ENCODE peak calls at places on chromosome X, in six cellular contexts. W is lung; A is hippocampal formation; K is stimulated activated CD4-positive, alpha-beta T cell treated with anti-CD3 and anti-CD28 coated beads, Interleukin-4, amount 100 ng/mL, for 48 hours; G is GM20000; N is AG20443. V is an unnamed sample.

GRCh38 chrX:150157291-150157690 is 205.8 kb upstream of the MAMLD1 start:
- DNase-seq in N (no peak), A (no peak), W (no peak), K (no peak), G (no peak), V (no peak)

GRCh38 chrX:134631404-134632346 is 26.6 kb downstream of the PLAC1 start:
- DNase-seq in K (no peak), N (peak), A (no peak), W (peak), G (no peak), V (no peak)

GRCh38 chrX:133550665-133551064 is 135.4 kb upstream of the GPC4 start:
- DNase-seq in A (no peak), G (no peak), K (no peak), N (no peak), W (no peak), V (no peak)

GRCh38 chrX:69179380-69179911 is 14.2 kb upstream of the PJA1 start:
- DNase-seq in N (peak), G (no peak), A (peak), K (no peak), W (no peak), V (no peak)

GRCh38 chrX:115912372-115912897 is 258.1 kb upstream of the AGTR2 start:
- DNase-seq in N (no peak), K (no peak), W (no peak), A (no peak), G (peak), V (no peak)

GRCh38 chrX:17046478-17047097 is 100.1 kb downstream of the REPS2 start:
- DNase-seq in A (peak), K (peak), N (peak), G (peak), W (peak), V (no peak)

GRCh38 chrX:51931761-51932160 is 38.3 kb downstream of the MAGED1 start:
- DNase-seq in A (peak), G (no peak), K (no peak), N (peak), W (no peak), V (no peak)

GRCh38 chrX:46152756-46153155 is 392.5 kb downstream of the ZNF674 start:
- DNase-seq in K (no peak), G (no peak), N (no peak), W (no peak), A (no peak), V (no peak)

GRCh38 chrX:153993079-153993478 is 20.5 kb downstream of the TMEM187 start:
- DNase-seq in W (no peak), N (no peak), K (no peak), A (no peak), G (no peak), V (no peak)

GRCh38 chrX:126376465-126376864 is 176.1 kb downstream of the DCAF12L1 start:
- DNase-seq in W (no peak), K (no peak), N (no peak), G (no peak), A (no peak), V (no peak)

GRCh38 chrX:118179161-118179560 is 62.6 kb upstream of the KLHL13 start:
- DNase-seq in G (no peak), K (no peak), N (no peak), A (no peak), W (no peak), V (no peak)

GRCh38 chrX:42119076-42119475 is 195.7 kb upstream of the CASK start:
- DNase-seq in N (peak), K (no peak), W (no peak), G (no peak), A (no peak), V (no peak)

V was measured in activated T-helper 9 cell treated with anti-CD3 and anti-CD28 coated beads, Interleukin-2, amount 50 U/mL, for 16 hours.